ENCODE peak calls at places on chromosomes 5 and 9, in seven cellular contexts. P, F, N, H, Q, W and S are unnamed samples.
A peak's percentile ranks its signal among the peaks of the same experiment; 100 is the strongest.

GRCh38 chr9:108012405-108012804 is 522.8 kb upstream of the KLF4 start:
- DNase-seq in P (no peak), F (no peak), N (no peak), H (no peak), Q (no peak), W (no peak), S (no peak)

GRCh38 chr5:116578676-116579075 is 4.1 kb upstream of the SEMA6A start:
- DNase-seq in P (no peak), F (no peak), N (no peak), H (no peak), Q (no peak), W (no peak), S (no peak)

GRCh38 chr5:128708841-128709240 is 170.8 kb upstream of the FBN2 start:
- DNase-seq in P (no peak), F (no peak), N (no peak), H (no peak), Q (no peak), W (no peak), S (no peak)

GRCh38 chr5:154409230-154409840 is 36.5 kb upstream of the SAP30L start:
- DNase-seq in P (no peak), F (no peak), N (no peak), H (no peak), Q (no peak), W (no peak), S (no peak)

GRCh38 chr5:124162782-124163532 is 583.5 kb downstream of the ZNF608 start:
- DNase-seq in P (no peak), F (no peak), N (no peak), H (no peak), Q (no peak), W (peak; percentile 23), S (peak; percentile 82)

GRCh38 chr5:168332042-168332441 is 40.6 kb downstream of the WWC1 start:
- DNase-seq in P (no peak), F (no peak), N (no peak), H (no peak), Q (no peak), W (no peak), S (no peak)

GRCh38 chr5:82406200-82406773 is 128.1 kb upstream of the RPS23 start:
- DNase-seq in P (no peak), F (no peak), N (peak; percentile 53), H (no peak), Q (peak; percentile 69), W (peak; percentile 79), S (no peak)

GRCh38 chr9:79976501-79977444 is 405.0 kb downstream of the TLE4 start:
- DNase-seq in P (no peak), F (no peak), N (no peak), H (peak; percentile 57), Q (no peak), W (no peak), S (no peak)

GRCh38 chr5:73883646-73884045 is 257.6 kb downstream of the ARHGEF28 start:
- DNase-seq in P (no peak), F (no peak), N (no peak), H (no peak), Q (no peak), W (no peak), S (no peak)

GRCh38 chr9:28882528-28882927 is 1309.2 kb upstream of the C9orf72 start:
- DNase-seq in P (no peak), F (no peak), N (no peak), H (no peak), Q (no peak), W (no peak), S (no peak)

GRCh38 chr5:82421119-82421518 is 143.0 kb upstream of the RPS23 start:
- DNase-seq in P (no peak), F (no peak), N (peak; percentile 31), H (no peak), Q (peak; percentile 30), W (peak; percentile 85), S (no peak)

DNA sequence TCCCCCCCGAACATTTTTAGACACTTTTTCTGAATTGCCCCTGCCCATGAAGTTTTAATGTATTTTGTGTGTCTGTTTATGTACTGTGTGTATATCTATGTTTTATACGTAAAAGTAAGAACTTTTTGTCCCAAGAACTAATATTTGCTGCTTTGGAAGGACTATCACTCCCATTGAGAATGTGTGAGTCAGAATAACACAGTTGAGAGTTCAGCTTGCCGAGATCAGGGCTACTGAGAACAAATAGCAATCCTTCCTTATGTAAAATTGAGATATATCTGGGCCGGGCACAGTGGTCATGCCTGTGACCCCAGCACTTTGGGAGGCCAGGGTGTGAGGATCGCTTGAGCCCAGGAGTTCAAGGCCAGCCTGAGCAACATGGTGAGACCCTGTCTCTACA is 11.3 kb downstream of the GTF3C4 start:
- DNase-seq in P (no peak), F (no peak), N (no peak), H (no peak), Q (no peak), W (no peak), S (no peak)
- H3K4me3 ChIP-seq in P (no peak overlapping the region), F (no peak overlapping the region), N (no peak overlapping the region), H (no peak overlapping the region), Q (no peak overlapping the region), W (no peak overlapping the region), S (no peak overlapping the region)

DNA sequence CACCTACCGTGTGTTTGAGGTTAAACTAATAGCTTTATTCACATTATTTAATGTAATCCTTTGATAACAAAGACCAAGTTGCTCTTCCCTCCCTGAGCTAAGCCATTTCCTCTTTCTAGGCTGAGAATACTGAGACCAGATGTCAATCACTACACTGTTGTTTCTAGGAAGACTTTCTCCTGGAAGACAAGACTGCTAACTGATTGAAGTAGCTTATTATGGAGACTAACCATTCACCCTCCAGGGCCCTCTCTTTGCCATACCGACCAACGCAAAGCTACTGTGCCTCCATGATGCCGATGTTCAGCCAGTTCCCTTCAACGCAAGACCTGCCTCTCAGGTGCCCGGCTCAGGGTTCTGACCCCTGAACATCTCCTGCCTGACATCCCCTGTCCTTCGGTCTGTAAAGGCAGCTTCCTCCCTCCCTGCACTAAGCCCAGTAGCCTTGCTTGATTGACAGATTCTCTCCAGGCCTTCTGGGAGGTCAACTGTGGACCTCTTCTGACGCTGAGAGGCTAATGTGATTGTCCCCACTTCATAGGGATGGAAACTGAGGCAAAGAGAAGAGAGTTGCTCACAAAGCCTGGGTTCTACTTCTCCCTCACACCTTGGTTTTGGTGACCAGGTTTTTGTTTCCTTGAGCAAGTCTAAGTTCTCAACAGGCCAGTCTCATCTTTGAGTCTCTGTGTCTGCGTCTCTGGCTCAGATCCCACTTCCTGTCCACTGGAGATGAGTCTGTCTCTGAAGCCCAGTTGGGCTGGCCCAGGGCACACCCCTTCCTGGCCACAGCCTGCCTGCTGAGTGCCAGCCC is 259.7 kb upstream of the IRX2 start:
- DNase-seq in P (no peak), F (no peak), N (no peak), H (no peak), Q (no peak), W (no peak), S (no peak)
- H3K4me3 ChIP-seq in P (no peak overlapping the region), F (no peak overlapping the region), N (no peak overlapping the region), H (peak overlapping the region; percentile 15), Q (no peak overlapping the region), W (no peak overlapping the region), S (no peak overlapping the region)

DNA sequence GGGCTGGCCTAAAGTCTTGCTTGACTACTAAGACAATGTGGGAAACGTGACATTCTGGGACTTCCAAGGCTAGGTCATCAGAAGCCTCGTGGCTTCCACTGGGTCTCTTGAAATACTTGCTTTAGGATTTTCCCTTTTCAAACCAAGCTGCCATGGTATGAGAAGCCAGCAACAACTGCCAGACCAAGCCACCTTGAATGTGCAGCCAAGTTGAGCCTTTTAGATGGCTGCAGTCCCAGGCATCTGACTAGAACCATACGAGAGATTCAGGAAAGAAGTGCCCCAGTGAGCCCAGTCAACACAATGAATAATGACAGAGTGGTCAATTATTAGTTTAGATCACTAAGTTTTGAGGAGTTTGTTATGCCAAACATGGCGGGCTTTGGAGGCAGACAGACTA is 143.3 kb downstream of the SLF1 start:
- DNase-seq in P (no peak), F (no peak), N (no peak), H (no peak), Q (no peak), W (no peak), S (no peak)
- H3K4me3 ChIP-seq in P (no peak overlapping the region), F (no peak overlapping the region), N (no peak overlapping the region), H (no peak overlapping the region), Q (no peak overlapping the region), W (no peak overlapping the region), S (no peak overlapping the region)

DNA sequence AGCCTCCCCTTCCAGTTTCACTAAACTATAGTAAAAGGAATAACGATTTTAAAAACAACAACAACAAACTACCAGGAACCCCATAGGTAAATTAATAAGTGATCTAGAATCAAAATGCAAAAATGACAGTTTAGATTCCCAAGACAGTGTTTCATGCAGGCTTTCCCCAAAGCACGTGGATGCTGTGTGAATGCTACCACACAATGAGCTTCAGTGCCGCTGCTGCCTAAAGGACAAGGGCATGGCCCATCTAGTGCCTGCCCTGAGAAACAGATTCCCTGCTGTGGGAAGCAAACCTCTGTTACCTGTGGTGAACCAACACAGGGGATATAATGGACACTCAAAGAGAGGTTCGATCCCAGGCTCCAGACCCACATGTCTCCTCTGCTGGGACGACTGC is 23.7 kb upstream of the CKMT2 start:
- DNase-seq in P (no peak), F (no peak), N (no peak), H (no peak), Q (no peak), W (no peak), S (no peak)
- H3K4me3 ChIP-seq in P (no peak overlapping the region), F (no peak overlapping the region), N (no peak overlapping the region), H (no peak overlapping the region), Q (no peak overlapping the region), W (no peak overlapping the region), S (no peak overlapping the region)

DNA sequence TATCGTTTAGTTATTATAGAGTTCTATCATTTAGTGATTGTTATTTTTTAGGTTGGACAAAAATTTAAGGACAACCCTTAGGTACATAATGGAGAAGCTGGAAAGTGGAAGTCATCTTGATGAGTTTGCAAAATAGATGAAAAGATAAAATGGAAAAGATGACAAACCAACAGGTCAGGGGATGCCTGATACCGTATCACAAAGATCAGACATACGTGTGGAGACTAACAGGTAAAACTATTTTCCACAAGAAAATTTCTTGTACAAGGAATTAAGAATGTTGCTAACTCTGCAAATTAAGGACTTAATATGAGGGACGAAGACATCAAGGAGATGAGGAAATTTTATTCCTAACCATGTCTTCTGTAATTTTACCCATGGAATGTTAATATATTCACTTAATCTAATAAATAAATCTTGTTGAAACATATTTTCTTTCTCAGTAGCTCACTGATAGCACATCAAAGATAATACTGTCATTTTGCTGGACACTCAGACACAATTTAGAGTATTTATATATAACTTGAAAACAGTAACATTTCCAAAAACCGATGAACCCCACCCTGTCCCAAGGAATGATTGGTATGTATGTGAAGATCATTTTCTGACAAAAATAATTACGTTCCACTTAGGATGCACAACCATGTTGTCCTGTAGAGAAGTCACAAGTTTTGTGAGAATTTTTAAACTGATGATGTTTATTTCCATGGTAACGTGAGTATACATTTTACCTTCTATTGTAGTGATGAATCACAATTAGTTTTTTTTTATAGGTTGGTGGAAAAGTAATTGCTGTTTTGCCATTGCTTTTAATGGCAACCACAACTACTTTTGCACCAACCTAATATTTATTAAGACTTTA is 2.6 kb downstream of the LURAP1L start:
- DNase-seq in P (no peak), F (no peak), N (no peak), H (no peak), Q (no peak), W (no peak), S (no peak)
- H3K4me3 ChIP-seq in P (peak overlapping the region; percentile 73), F (no peak overlapping the region), N (peak overlapping the region; percentile 90), H (no peak overlapping the region), Q (no peak overlapping the region), W (peak overlapping the region; percentile 80), S (no peak overlapping the region)